ENCODE peak calls at places on chromosomes 6 and 20, in five cellular contexts. I, L, D, Z and C are unnamed samples.

GRCh38 chr6:32166411-32167061 is 2.1 kb downstream of the EGFL8 start:
- DNase-seq in Z (no peak), I (no peak), L (no peak), D (no peak), C (no peak)

GRCh38 chr6:70636589-70636988 is 31.1 kb upstream of the SMAP1 start:
- DNase-seq in D (no peak), Z (no peak), L (no peak), I (no peak), C (no peak)

GRCh38 chr6:84707161-84707560 is 57.2 kb downstream of the TBX18 start:
- DNase-seq in I (no peak), L (no peak), D (no peak), Z (no peak), C (no peak)

GRCh38 chr6:43386492-43386891 is 17.0 kb upstream of the ZNF318 start:
- DNase-seq in D (no peak), Z (no peak), I (no peak), L (no peak), C (peak; percentile 19)

GRCh38 chr6:156943816-156944215 is 166.6 kb downstream of the ARID1B start:
- DNase-seq in I (peak; percentile 44), D (no peak), L (no peak), Z (no peak), C (no peak)

GRCh38 chr6:38370653-38371311 is 268.9 kb downstream of the BTBD9 start:
- DNase-seq in I (no peak), L (no peak), Z (no peak), D (no peak), C (no peak)

GRCh38 chr6:3970097-3970496 is 108.8 kb downstream of the FAM217A start:
- DNase-seq in I (no peak), L (no peak), D (no peak), Z (no peak), C (no peak)

GRCh38 chr6:163958646-163959045 is 544.1 kb downstream of the QKI start:
- DNase-seq in Z (no peak), L (no peak), D (no peak), I (no peak), C (no peak)

GRCh38 chr6:164109770-164110140 is 695.2 kb downstream of the QKI start:
- DNase-seq in I (peak; percentile 35), D (no peak), Z (no peak), L (no peak), C (no peak)

GRCh38 chr20:34626978-34627377 is 49.9 kb downstream of the PIGU start:
- DNase-seq in Z (no peak), D (no peak), L (no peak), I (no peak), C (no peak)

GRCh38 chr6:75922226-75922625 is 150.2 kb downstream of the IMPG1 start:
- DNase-seq in Z (no peak), D (no peak), L (no peak), I (no peak), C (no peak)

GRCh38 chr6:44653761-44654218 is 266.3 kb downstream of the CDC5L start:
- DNase-seq in L (no peak), D (no peak), Z (no peak), I (no peak), C (no peak)

GRCh38 chr20:35395728-35396127 is 16.0 kb downstream of the UQCC1 start:
- DNase-seq in Z (no peak), L (no peak), I (peak; percentile 66), D (no peak), C (peak; percentile 13)

GRCh38 chr6:144190593-144190992 is 40.3 kb downstream of the STX11 start:
- DNase-seq in Z (no peak), L (no peak), D (no peak), I (peak; percentile 17), C (peak; percentile 15)

GRCh38 chr6:46465294-46466165 is 25.7 kb downstream of the RCAN2 start:
- DNase-seq in L (no peak), Z (no peak), I (no peak), D (no peak), C (no peak)

GRCh38 chr6:52576054-52576391 is 837 bp downstream of the TRAM2 start:
- DNase-seq in Z (no peak), D (no peak), I (peak; percentile 31), L (no peak), C (no peak)

GRCh38 chr6:52576392-52577021 is 353 bp downstream of the TRAM2 start:
- DNase-seq in L (peak; percentile 65), Z (peak; percentile 27), D (peak; percentile 84), I (peak; percentile 71), C (peak; percentile 78)

GRCh38 chr6:52577778-52578473 is 1.1 kb upstream of the TRAM2 start:
- DNase-seq in L (no peak), Z (no peak), D (no peak), I (no peak), C (no peak)

GRCh38 chr6:52575490-52575868 is 1.4 kb downstream of the TRAM2 start:
- DNase-seq in L (no peak), I (no peak), Z (no peak), D (no peak), C (no peak)

DNA sequence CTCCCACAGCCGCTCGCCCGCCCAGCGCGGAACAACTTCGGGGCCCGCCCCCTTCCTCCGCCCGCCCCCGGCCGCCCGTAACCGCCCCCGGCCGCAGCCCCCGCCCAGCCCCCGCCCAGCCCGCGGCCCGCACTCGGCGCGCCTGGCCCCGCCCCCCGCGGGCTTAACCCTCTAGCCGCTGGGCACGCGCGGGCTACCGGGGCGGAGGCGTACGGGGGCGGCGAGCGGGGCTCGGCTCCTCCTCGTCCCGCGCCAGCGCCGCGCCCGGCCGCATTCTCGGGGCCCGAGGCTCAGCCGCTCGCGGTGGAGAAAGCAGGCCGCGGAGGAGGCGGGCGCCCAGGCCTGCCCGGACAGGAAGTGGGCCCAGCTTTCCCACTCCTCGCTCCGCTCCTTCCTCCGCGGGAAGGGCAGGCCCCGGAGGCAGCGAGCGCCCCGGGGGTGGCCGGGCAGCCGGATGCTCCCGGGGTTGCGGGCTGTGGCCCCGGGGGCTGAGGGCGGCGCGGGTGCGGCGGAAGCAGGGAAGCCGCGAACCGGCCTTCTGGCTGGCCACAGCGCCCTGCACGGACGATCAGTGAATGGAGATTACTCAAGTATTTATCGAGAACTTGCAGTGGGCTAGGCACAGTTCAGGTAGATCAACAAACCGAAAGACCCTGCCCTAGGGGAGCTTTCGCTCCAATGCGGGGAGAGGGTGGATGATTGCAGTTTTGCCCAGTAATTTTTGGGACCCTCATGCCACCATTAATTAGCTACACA is at the start of gene TRAM2:
- DNase-seq in I (peak; percentile 90), D (peak; percentile 72), Z (peak; percentile 27), L (peak; percentile 27), C (peak; percentile 77)
- TF ChIP-seq POLR2A in I (peak; percentile 68), D (peak; percentile 59), Z (no peak), L (peak; percentile 57), C (peak; percentile 82)

GRCh38 chr6:41735427-41736206 is at the start of gene TFEB:
- DNase-seq in Z (peak; percentile 63), D (peak; percentile 86), L (peak; percentile 73), I (peak; percentile 96), C (peak; percentile 95)

GRCh38 chr6:41734666-41735426 is 562 bp downstream of the TFEB start:
- DNase-seq in D (peak; percentile 80), I (peak; percentile 77), Z (peak; percentile 67), L (peak; percentile 45), C (peak; percentile 80)

GRCh38 chr6:41732601-41733348 is 2.6 kb downstream of the TFEB start:
- DNase-seq in L (no peak), I (peak; percentile 32), D (no peak), Z (no peak), C (no peak)

GRCh38 chr6:41733349-41733706 is 2.1 kb downstream of the TFEB start:
- DNase-seq in L (no peak), I (no peak), D (no peak), Z (no peak), C (no peak)

DNA sequence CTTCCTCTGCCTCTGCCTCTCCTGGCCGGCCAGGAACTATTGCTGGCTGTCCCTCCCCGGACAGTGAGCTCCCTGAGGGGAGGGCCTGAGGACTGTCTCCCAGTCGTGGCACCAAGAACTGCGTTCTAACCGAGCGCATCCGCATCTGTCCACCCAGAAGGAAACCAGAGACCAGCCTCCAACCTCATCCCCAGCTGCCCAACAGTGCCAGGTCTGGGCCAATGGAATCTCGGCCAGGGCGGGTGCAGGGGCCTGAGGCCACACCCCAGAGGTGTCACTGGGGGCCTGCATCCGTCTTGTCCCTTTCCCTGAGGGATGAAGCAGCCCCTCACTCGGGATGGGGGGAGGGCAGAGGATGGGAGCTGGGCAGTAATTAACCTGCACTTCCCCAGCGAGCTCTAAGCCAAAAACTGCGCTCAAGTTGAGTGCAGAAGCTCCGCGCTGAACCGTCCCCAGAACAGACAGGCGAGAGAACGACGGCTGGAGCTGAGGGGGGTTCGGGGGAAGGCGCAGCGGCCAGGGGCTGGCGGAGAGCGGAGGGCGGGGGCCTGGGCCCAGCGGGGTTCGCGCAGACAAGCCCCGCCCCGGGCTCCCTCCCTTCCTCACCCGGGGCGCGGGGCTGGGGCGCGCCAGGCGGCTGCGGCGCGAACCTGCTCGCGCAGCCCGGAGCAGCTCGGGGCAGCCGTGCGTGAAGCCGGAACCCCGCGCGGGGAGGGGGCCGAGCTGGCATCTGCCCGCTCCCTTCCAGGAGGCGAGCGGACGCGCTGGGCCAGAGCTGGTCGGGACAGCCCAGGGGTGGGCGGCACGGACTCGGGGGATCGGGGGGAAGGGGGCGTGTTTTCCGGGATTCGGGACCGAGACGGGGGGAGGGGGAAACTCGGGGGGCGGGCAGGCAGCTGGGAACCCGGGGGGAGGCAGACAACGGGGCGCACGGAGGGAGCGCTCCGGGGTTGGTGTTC is 1.4 kb downstream of the TFEB start:
- DNase-seq in L (peak; percentile 36), D (peak; percentile 75), I (peak; percentile 70), Z (no peak), C (peak; percentile 89)
- TF ChIP-seq POLR2A in L (no peak), D (peak; percentile 8), I (peak; percentile 11), Z (no peak), C (peak; percentile 38)

DNA sequence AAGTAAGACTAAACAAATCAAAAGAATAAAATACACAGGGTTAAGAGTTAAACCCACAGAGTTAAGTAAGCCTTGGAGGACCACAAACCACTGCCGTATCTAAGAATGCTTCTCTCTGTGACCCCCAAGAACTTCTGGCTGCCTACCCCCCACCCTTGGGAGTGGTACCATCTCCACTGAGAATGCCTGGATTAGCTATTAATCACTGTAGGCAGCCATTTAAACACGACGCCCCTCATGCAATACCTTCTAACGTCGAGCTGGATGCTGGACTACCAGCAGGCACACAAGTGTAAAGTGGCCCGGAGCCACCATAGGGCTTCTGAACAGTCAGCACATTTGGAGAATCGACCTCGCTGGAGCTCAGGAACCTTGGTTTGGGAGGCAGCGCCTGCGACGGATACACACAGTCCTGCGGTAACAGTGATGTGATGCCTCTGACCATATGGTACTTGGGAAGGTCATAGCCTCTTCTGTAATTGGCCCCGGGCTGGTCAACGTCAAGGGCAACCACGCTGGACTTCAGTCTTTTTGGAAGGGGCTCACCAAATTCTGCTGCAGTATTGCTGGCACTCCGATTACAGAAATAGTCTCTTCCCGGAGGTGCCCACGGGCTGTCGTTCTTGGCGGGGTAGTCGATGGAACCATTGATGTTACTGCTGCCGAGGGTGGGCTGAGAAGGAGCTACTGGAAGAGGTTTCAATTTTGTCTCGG is 18.0 kb downstream of the ZNF217 start:
- DNase-seq in L (no peak), Z (no peak), D (no peak), I (no peak), C (no peak)
- TF ChIP-seq POLR2A in L (no peak), Z (no peak), D (no peak), I (no peak), C (no peak)

GRCh38 chr20:46354920-46355654 is 46.8 kb upstream of the CDH22 start:
- DNase-seq in I (no peak), L (no peak), Z (no peak), D (no peak), C (no peak)

GRCh38 chr20:46357030-46357514 is 48.8 kb upstream of the CDH22 start:
- DNase-seq in Z (no peak), I (peak; percentile 41), D (no peak), L (no peak), C (no peak)

GRCh38 chr20:46355778-46356177 is 47.5 kb upstream of the CDH22 start:
- DNase-seq in I (no peak), D (no peak), L (no peak), Z (no peak), C (no peak)

GRCh38 chr20:46358336-46359058 is 47.9 kb downstream of the ELMO2 start:
- DNase-seq in D (no peak), I (no peak), L (no peak), Z (no peak), C (no peak)

GRCh38 chr20:46356195-46357029 is 48.1 kb upstream of the CDH22 start:
- DNase-seq in Z (no peak), I (no peak), L (no peak), D (no peak), C (no peak)
- TF ChIP-seq POLR2A in Z (no peak), I (no peak), L (no peak), D (no peak), C (no peak)